ENCODE peak calls at places on chromosome 20, in ten cellular contexts. L is Peyer's patch; K is choroid plexus epithelial cell; B is GM06990; H is astrocyte of the spinal cord; I is CD8-positive, alpha-beta T cell; N is foreskin fibroblast; T is HFF-Myc; Q is cardiac muscle cell; Y is endothelial cell. U is an unnamed sample.

GRCh38 chr20:51354769-51355319 is 187.7 kb downstream of the NFATC2 start:
- DNase-seq in B (no peak), H (peak; percentile 68), N (peak; percentile 62), Y (no peak), L (no peak), K (peak; percentile 45), T (no peak), Q (no peak), I (no peak), U (no peak)

GRCh38 chr20:58020656-58021454 is 207.6 kb downstream of the ANKRD60 start:
- DNase-seq in Y (no peak), I (no peak), B (no peak), Q (no peak), K (no peak), H (no peak), N (no peak), T (no peak), L (no peak), U (no peak)

GRCh38 chr20:39214778-39215177 is 252.6 kb downstream of the DHX35 start:
- DNase-seq in T (no peak), L (no peak), Y (no peak), K (no peak), I (no peak), H (no peak), Q (no peak), N (no peak), B (no peak), U (no peak)

GRCh38 chr20:36506253-36506652 is 35.1 kb upstream of the MYL9 start:
- DNase-seq in H (no peak), L (peak; percentile 29), N (no peak), T (no peak), I (no peak), Y (no peak), K (peak; percentile 53), Q (no peak), B (no peak), U (peak; percentile 25)

GRCh38 chr20:63739129-63740069 is at the start of gene SLC2A4RG:
- DNase-seq in B (peak; percentile 83), Y (peak; percentile 75), Q (peak; percentile 83), T (no peak), K (peak; percentile 71), I (peak; percentile 66), N (peak; percentile 78), L (peak; percentile 90), H (peak; percentile 47), U (peak; percentile 76)

GRCh38 chr20:64101731-64102621 is 5.4 kb downstream of the NPBWR2 start:
- DNase-seq in I (peak; percentile 81), H (no peak), Y (peak; percentile 79), L (peak; percentile 77), T (no peak), K (no peak), Q (no peak), B (peak; percentile 50), N (no peak), U (no peak)

GRCh38 chr20:52593634-52594033 is 378.5 kb upstream of the TSHZ2 start:
- DNase-seq in I (no peak), Q (no peak), K (no peak), Y (no peak), T (peak; percentile 39), L (no peak), B (no peak), H (no peak), N (no peak), U (no peak)

GRCh38 chr20:32277361-32278198 is at the start of gene KIF3B:
- DNase-seq in L (peak; percentile 94), B (peak; percentile 86), I (peak; percentile 80), Y (peak; percentile 82), K (peak; percentile 93), H (peak; percentile 88), Q (peak; percentile 93), T (peak; percentile 53), N (peak; percentile 84), U (peak; percentile 87)

GRCh38 chr20:9878096-9878495 is 39.2 kb upstream of the PAK5 start:
- DNase-seq in L (no peak), H (no peak), Q (no peak), N (no peak), I (no peak), Y (no peak), T (no peak), B (no peak), K (no peak), U (no peak)

GRCh38 chr20:9886227-9886626 is 47.4 kb upstream of the PAK5 start:
- DNase-seq in L (peak; percentile 48), K (peak; percentile 30), T (peak; percentile 12), Q (no peak), H (no peak), I (no peak), B (no peak), Y (no peak), N (peak; percentile 26), U (peak; percentile 36)

GRCh38 chr20:9884666-9885065 is 45.8 kb upstream of the PAK5 start:
- DNase-seq in I (no peak), N (no peak), T (no peak), H (no peak), Q (no peak), B (no peak), Y (no peak), L (no peak), K (no peak), U (peak; percentile 25)

GRCh38 chr20:9889270-9889981 is 50.5 kb upstream of the PAK5 start:
- DNase-seq in I (no peak), N (no peak), H (no peak), B (peak; percentile 1), Y (no peak), K (peak; percentile 2), Q (no peak), T (no peak), L (no peak), U (peak; percentile 17)

DNA sequence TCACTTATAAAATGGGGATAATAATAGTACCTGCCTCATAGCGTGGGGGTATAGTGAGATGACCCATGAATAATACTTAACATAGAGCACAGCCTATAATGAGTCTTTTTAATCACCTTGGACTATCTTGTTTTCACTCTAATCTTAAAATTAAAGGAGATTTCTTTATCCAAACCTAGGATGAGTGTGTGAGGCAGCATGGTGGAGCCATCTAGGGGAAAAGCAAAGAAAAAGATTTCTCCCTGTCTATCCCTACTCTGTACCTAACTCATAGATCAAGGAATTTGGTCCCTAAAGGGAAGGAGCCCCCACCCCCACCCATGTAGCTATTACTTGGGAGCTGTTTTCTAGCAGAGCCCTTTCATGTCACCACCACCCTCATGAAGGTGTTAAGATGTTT is 45.2 kb upstream of the PAK5 start:
- DNase-seq in H (no peak), N (no peak), I (no peak), Y (no peak), L (no peak), Q (no peak), B (no peak), K (peak; percentile 1), T (no peak), U (peak; percentile 13)
- TF ChIP-seq CTCF in H (peak; percentile 5), N (peak; percentile 7), I (no peak), Y (no peak), L (no peak), Q (no peak), B (peak; percentile 12), K (peak; percentile 26), T (no peak), U (no peak)

DNA sequence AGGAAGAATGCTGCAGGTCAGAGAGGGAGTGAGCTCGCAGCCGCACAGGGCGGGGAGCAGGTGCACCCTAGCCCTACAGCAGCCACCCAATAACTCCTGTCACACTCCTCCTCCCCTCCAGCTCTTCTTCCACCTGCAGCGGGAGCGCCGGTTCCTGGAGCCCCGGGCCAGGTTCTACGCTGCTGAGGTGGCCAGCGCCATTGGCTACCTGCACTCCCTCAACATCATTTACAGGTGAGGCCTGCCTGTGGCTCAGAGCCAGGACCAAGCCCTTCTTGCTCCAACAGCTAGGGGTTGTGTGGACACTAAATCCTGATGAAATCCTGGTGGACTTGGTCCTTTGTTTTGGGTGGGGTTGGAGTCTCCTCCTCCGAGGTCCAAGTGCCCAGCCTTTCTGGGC is 11.7 kb downstream of the SGK2 start:
- DNase-seq in Q (no peak), I (no peak), L (no peak), Y (no peak), H (no peak), T (no peak), K (no peak), N (no peak), B (no peak), U (no peak)
- TF ChIP-seq CTCF in Q (no peak), I (no peak), L (no peak), Y (no peak), H (no peak), T (no peak), K (no peak), N (no peak), B (no peak), U (no peak)

GRCh38 chr20:25541676-25542075 is 43.7 kb downstream of the NINL start:
- DNase-seq in H (peak; percentile 38), K (peak; percentile 71), L (no peak), B (no peak), T (no peak), Y (no peak), Q (peak; percentile 79), I (no peak), N (peak; percentile 49), U (peak; percentile 44)

GRCh38 chr20:25539742-25540201 is 45.6 kb downstream of the NINL start:
- DNase-seq in L (no peak), T (no peak), K (peak; percentile 58), H (no peak), Y (no peak), Q (peak; percentile 57), I (no peak), N (no peak), B (no peak), U (no peak)

GRCh38 chr20:25537890-25538289 is 47.4 kb downstream of the NINL start:
- DNase-seq in N (no peak), T (no peak), Q (no peak), Y (no peak), K (no peak), B (no peak), I (no peak), L (no peak), H (no peak), U (no peak)

GRCh38 chr20:25538838-25539665 is 46.3 kb downstream of the NINL start:
- DNase-seq in Y (no peak), L (no peak), Q (no peak), K (no peak), B (no peak), N (no peak), T (no peak), H (no peak), I (no peak), U (no peak)

GRCh38 chr20:25540273-25540672 is 45.1 kb downstream of the NINL start:
- DNase-seq in H (peak; percentile 20), N (no peak), L (peak; percentile 57), B (no peak), Q (no peak), K (no peak), Y (no peak), I (no peak), T (no peak), U (peak; percentile 29)
- TF ChIP-seq CTCF in H (peak; percentile 48), N (peak; percentile 35), L (no peak), B (peak; percentile 58), Q (peak; percentile 46), K (peak; percentile 59), Y (no peak), I (no peak), T (peak; percentile 37), U (no peak)

GRCh38 chr20:45463709-45464108 is 5.8 kb upstream of the WFDC2 start:
- DNase-seq in L (no peak), N (no peak), T (no peak), I (no peak), Q (no peak), B (no peak), H (no peak), Y (no peak), K (no peak), U (no peak)

GRCh38 chr20:45462711-45463110 is 6.8 kb upstream of the WFDC2 start:
- DNase-seq in Q (no peak), Y (no peak), H (no peak), N (no peak), I (no peak), K (no peak), T (no peak), L (no peak), B (no peak), U (no peak)

GRCh38 chr20:45461225-45461624 is 8.3 kb upstream of the WFDC2 start:
- DNase-seq in Q (no peak), T (no peak), Y (no peak), H (no peak), L (no peak), K (no peak), I (no peak), B (no peak), N (no peak), U (no peak)

GRCh38 chr20:45465492-45466266 is 3.9 kb upstream of the WFDC2 start:
- DNase-seq in Y (no peak), L (no peak), K (no peak), I (no peak), T (no peak), Q (no peak), B (no peak), N (no peak), H (no peak), U (no peak)

DNA sequence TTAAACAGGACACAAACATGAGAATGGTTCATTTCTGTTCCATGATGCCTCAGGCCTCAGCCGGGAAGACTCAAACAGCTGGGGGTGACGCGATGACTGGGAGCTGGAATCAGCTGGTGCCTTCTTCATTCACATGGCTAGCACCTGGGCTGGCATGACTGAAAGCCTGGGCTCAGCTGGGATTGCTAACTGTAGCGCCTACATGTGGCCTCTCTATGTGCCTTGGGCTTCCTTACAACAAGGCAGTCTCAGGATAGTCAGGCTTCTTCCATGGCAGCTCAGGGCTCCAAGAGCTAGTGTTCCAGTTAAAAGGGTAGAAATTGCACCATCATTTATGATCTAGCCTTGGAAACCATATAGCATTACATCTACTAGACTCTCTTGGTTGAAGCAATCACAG is 6.4 kb upstream of the WFDC2 start:
- DNase-seq in I (no peak), Q (no peak), L (no peak), K (no peak), Y (no peak), T (no peak), N (no peak), H (no peak), B (no peak), U (no peak)
- TF ChIP-seq CTCF in I (no peak), Q (no peak), L (no peak), K (no peak), Y (no peak), T (no peak), N (no peak), H (no peak), B (no peak), U (no peak)

U was measured in MCF 10A.